ENCODE peak calls at places on chromosomes 11 and 22, in ten cellular contexts. One of them, this sample, is unnamed.

GRCh38 chr11:645536-645935 is 8.5 kb downstream of the DRD4 start:
- DNase-seq in A549: no peak
- DNase-seq in HepG2: no peak
- DNase-seq in sigmoid colon: no peak
- DNase-seq in tibial nerve: no peak
- DNase-seq in stomach: no peak
- DNase-seq in suprapubic skin: no peak
- DNase-seq in ovary: no peak
- DNase-seq in transverse colon: no peak
- DNase-seq in K562: no peak
- DNase-seq in this sample: no peak

GRCh38 chr11:10930224-10930960 is 72.5 kb upstream of the ZBED5 start:
- DNase-seq in A549: no peak
- DNase-seq in HepG2: no peak
- DNase-seq in sigmoid colon: no peak
- DNase-seq in tibial nerve: no peak
- DNase-seq in stomach: no peak
- DNase-seq in suprapubic skin: no peak
- DNase-seq in ovary: no peak
- DNase-seq in transverse colon: peak
- DNase-seq in K562: no peak
- DNase-seq in this sample: no peak

GRCh38 chr22:19174106-19175025 is 4.2 kb downstream of the SLC25A1 start:
- DNase-seq in A549: no peak
- DNase-seq in HepG2: peak
- DNase-seq in sigmoid colon: peak
- DNase-seq in tibial nerve: peak
- DNase-seq in stomach: no peak
- DNase-seq in suprapubic skin: no peak
- DNase-seq in ovary: no peak
- DNase-seq in transverse colon: no peak
- DNase-seq in K562: no peak
- DNase-seq in this sample: no peak

GRCh38 chr11:91846664-91847063 is 378.0 kb upstream of the FAT3 start:
- DNase-seq in A549: no peak
- DNase-seq in HepG2: no peak
- DNase-seq in sigmoid colon: no peak
- DNase-seq in tibial nerve: no peak
- DNase-seq in stomach: peak
- DNase-seq in suprapubic skin: no peak
- DNase-seq in ovary: no peak
- DNase-seq in transverse colon: no peak
- DNase-seq in K562: no peak
- DNase-seq in this sample: no peak

GRCh38 chr22:49961601-49962011 is 1.0 kb downstream of the PIM3 start:
- DNase-seq in A549: no peak
- DNase-seq in HepG2: no peak
- DNase-seq in sigmoid colon: no peak
- DNase-seq in tibial nerve: no peak
- DNase-seq in stomach: no peak
- DNase-seq in suprapubic skin: peak
- DNase-seq in ovary: no peak
- DNase-seq in transverse colon: no peak
- DNase-seq in K562: no peak
- DNase-seq in this sample: peak

GRCh38 chr22:46511391-46512370 is 25.7 kb downstream of the CELSR1 start:
- DNase-seq in A549: no peak
- DNase-seq in HepG2: no peak
- DNase-seq in sigmoid colon: no peak
- DNase-seq in tibial nerve: no peak
- DNase-seq in stomach: no peak
- DNase-seq in suprapubic skin: no peak
- DNase-seq in ovary: no peak
- DNase-seq in transverse colon: no peak
- DNase-seq in K562: no peak
- DNase-seq in this sample: no peak

GRCh38 chr11:131609317-131609716 is 238.9 kb downstream of the NTM start:
- DNase-seq in A549: no peak
- DNase-seq in HepG2: no peak
- DNase-seq in sigmoid colon: no peak
- DNase-seq in tibial nerve: no peak
- DNase-seq in stomach: no peak
- DNase-seq in suprapubic skin: no peak
- DNase-seq in ovary: no peak
- DNase-seq in transverse colon: no peak
- DNase-seq in K562: no peak
- DNase-seq in this sample: no peak

GRCh38 chr22:47805394-47805935 is 1043.0 kb downstream of the TBC1D22A start:
- DNase-seq in A549: no peak
- DNase-seq in HepG2: no peak
- DNase-seq in sigmoid colon: no peak
- DNase-seq in tibial nerve: no peak
- DNase-seq in stomach: no peak
- DNase-seq in suprapubic skin: peak
- DNase-seq in ovary: no peak
- DNase-seq in transverse colon: no peak
- DNase-seq in K562: no peak
- DNase-seq in this sample: no peak

GRCh38 chr11:128503231-128503991 is 83.9 kb downstream of the ETS1 start:
- DNase-seq in A549: no peak
- DNase-seq in HepG2: no peak
- DNase-seq in sigmoid colon: no peak
- DNase-seq in tibial nerve: no peak
- DNase-seq in stomach: no peak
- DNase-seq in suprapubic skin: no peak
- DNase-seq in ovary: no peak
- DNase-seq in transverse colon: no peak
- DNase-seq in K562: no peak
- DNase-seq in this sample: no peak

GRCh38 chr11:47466201-47466600 is 17.3 kb upstream of the RAPSN start:
- DNase-seq in A549: no peak
- DNase-seq in HepG2: no peak
- DNase-seq in sigmoid colon: no peak
- DNase-seq in tibial nerve: no peak
- DNase-seq in stomach: no peak
- DNase-seq in suprapubic skin: no peak
- DNase-seq in ovary: no peak
- DNase-seq in transverse colon: no peak
- DNase-seq in K562: no peak
- DNase-seq in this sample: no peak

GRCh38 chr11:6259638-6260019 is at the start of gene CCKBR:
- DNase-seq in A549: no peak
- DNase-seq in HepG2: no peak
- DNase-seq in sigmoid colon: peak
- DNase-seq in tibial nerve: no peak
- DNase-seq in stomach: peak
- DNase-seq in suprapubic skin: no peak
- DNase-seq in ovary: no peak
- DNase-seq in transverse colon: peak
- DNase-seq in K562: no peak
- DNase-seq in this sample: peak

GRCh38 chr11:113926273-113927183 is 21.9 kb downstream of the HTR3B start:
- DNase-seq in A549: no peak
- DNase-seq in HepG2: no peak
- DNase-seq in sigmoid colon: no peak
- DNase-seq in tibial nerve: no peak
- DNase-seq in stomach: no peak
- DNase-seq in suprapubic skin: peak
- DNase-seq in ovary: no peak
- DNase-seq in transverse colon: no peak
- DNase-seq in K562: no peak
- DNase-seq in this sample: no peak

GRCh38 chr22:40410272-40410671 is 39.9 kb downstream of the SGSM3 start:
- DNase-seq in A549: no peak
- DNase-seq in HepG2: no peak
- DNase-seq in sigmoid colon: no peak
- DNase-seq in tibial nerve: no peak
- DNase-seq in stomach: peak
- DNase-seq in suprapubic skin: peak
- DNase-seq in ovary: no peak
- DNase-seq in transverse colon: no peak
- DNase-seq in K562: no peak
- DNase-seq in this sample: no peak

GRCh38 chr11:11384829-11385228 is 31.8 kb upstream of the CSNK2A3 start:
- DNase-seq in A549: no peak
- DNase-seq in HepG2: no peak
- DNase-seq in sigmoid colon: no peak
- DNase-seq in tibial nerve: no peak
- DNase-seq in stomach: no peak
- DNase-seq in suprapubic skin: no peak
- DNase-seq in ovary: no peak
- DNase-seq in transverse colon: no peak
- DNase-seq in K562: no peak
- DNase-seq in this sample: no peak

GRCh38 chr11:95792200-95792599 is 1.9 kb downstream of the CEP57 start:
- DNase-seq in A549: no peak
- DNase-seq in HepG2: no peak
- DNase-seq in sigmoid colon: no peak
- DNase-seq in tibial nerve: no peak
- DNase-seq in stomach: no peak
- DNase-seq in suprapubic skin: no peak
- DNase-seq in ovary: no peak
- DNase-seq in transverse colon: no peak
- DNase-seq in K562: no peak
- DNase-seq in this sample: no peak

GRCh38 chr11:108616549-108616948 is 23.0 kb upstream of the EXPH5 start:
- DNase-seq in A549: peak
- DNase-seq in HepG2: peak
- DNase-seq in sigmoid colon: no peak
- DNase-seq in tibial nerve: no peak
- DNase-seq in stomach: no peak
- DNase-seq in suprapubic skin: no peak
- DNase-seq in ovary: no peak
- DNase-seq in transverse colon: no peak
- DNase-seq in K562: no peak
- DNase-seq in this sample: no peak

GRCh38 chr11:118988280-118988679 is 9.7 kb upstream of the CENATAC start:
- DNase-seq in A549: no peak
- DNase-seq in HepG2: no peak
- DNase-seq in sigmoid colon: no peak
- DNase-seq in tibial nerve: no peak
- DNase-seq in stomach: no peak
- DNase-seq in suprapubic skin: no peak
- DNase-seq in ovary: no peak
- DNase-seq in transverse colon: no peak
- DNase-seq in K562: no peak
- DNase-seq in this sample: no peak

GRCh38 chr11:16095756-16096155 is 260.6 kb downstream of the SOX6 start:
- DNase-seq in A549: no peak
- DNase-seq in HepG2: no peak
- DNase-seq in sigmoid colon: no peak
- DNase-seq in tibial nerve: no peak
- DNase-seq in stomach: no peak
- DNase-seq in suprapubic skin: no peak
- DNase-seq in ovary: no peak
- DNase-seq in transverse colon: no peak
- DNase-seq in K562: no peak
- DNase-seq in this sample: no peak

GRCh38 chr11:16098827-16099226 is 257.5 kb downstream of the SOX6 start:
- DNase-seq in A549: no peak
- DNase-seq in HepG2: no peak
- DNase-seq in sigmoid colon: no peak
- DNase-seq in tibial nerve: no peak
- DNase-seq in stomach: no peak
- DNase-seq in suprapubic skin: no peak
- DNase-seq in ovary: no peak
- DNase-seq in transverse colon: no peak
- DNase-seq in K562: no peak
- DNase-seq in this sample: no peak

GRCh38 chr11:16093889-16094653 is 262.3 kb downstream of the SOX6 start:
- DNase-seq in A549: no peak
- DNase-seq in HepG2: peak
- DNase-seq in sigmoid colon: no peak
- DNase-seq in tibial nerve: no peak
- DNase-seq in stomach: no peak
- DNase-seq in suprapubic skin: no peak
- DNase-seq in ovary: no peak
- DNase-seq in transverse colon: no peak
- DNase-seq in K562: peak
- DNase-seq in this sample: no peak

GRCh38 chr11:16097543-16097942 is 258.8 kb downstream of the SOX6 start:
- DNase-seq in A549: no peak
- DNase-seq in HepG2: no peak
- DNase-seq in sigmoid colon: no peak
- DNase-seq in tibial nerve: no peak
- DNase-seq in stomach: no peak
- DNase-seq in suprapubic skin: no peak
- DNase-seq in ovary: no peak
- DNase-seq in transverse colon: peak
- DNase-seq in K562: no peak
- DNase-seq in this sample: no peak

GRCh38 chr11:16096336-16096735 is 260.0 kb downstream of the SOX6 start:
- DNase-seq in A549: no peak
- DNase-seq in HepG2: no peak
- DNase-seq in sigmoid colon: no peak
- DNase-seq in tibial nerve: no peak
- DNase-seq in stomach: no peak
- DNase-seq in suprapubic skin: no peak
- DNase-seq in ovary: no peak
- DNase-seq in transverse colon: no peak
- DNase-seq in K562: no peak
- DNase-seq in this sample: no peak
- TF ChIP-seq EP300 in A549: no peak
- TF ChIP-seq EP300 in HepG2: no peak
- TF ChIP-seq EP300 in sigmoid colon: no peak
- TF ChIP-seq EP300 in tibial nerve: no peak
- TF ChIP-seq EP300 in stomach: no peak
- TF ChIP-seq EP300 in suprapubic skin: no peak
- TF ChIP-seq EP300 in ovary: no peak
- TF ChIP-seq EP300 in transverse colon: no peak
- TF ChIP-seq EP300 in K562: no peak
- TF ChIP-seq EP300 in this sample: no peak

GRCh38 chr22:23184100-23184763 is 3.9 kb downstream of the BCR start:
- DNase-seq in A549: no peak
- DNase-seq in HepG2: no peak
- DNase-seq in sigmoid colon: no peak
- DNase-seq in tibial nerve: no peak
- DNase-seq in stomach: no peak
- DNase-seq in suprapubic skin: no peak
- DNase-seq in ovary: no peak
- DNase-seq in transverse colon: no peak
- DNase-seq in K562: peak
- DNase-seq in this sample: no peak
- H3K4me3 ChIP-seq in A549: no peak
- H3K4me3 ChIP-seq in HepG2: peak
- H3K4me3 ChIP-seq in sigmoid colon: peak
- H3K4me3 ChIP-seq in tibial nerve: no peak
- H3K4me3 ChIP-seq in stomach: no peak
- H3K4me3 ChIP-seq in suprapubic skin: peak
- H3K4me3 ChIP-seq in ovary: no peak
- H3K4me3 ChIP-seq in transverse colon: no peak
- H3K4me3 ChIP-seq in K562: no peak
- H3K4me3 ChIP-seq in this sample: peak

GRCh38 chr11:65274734-65275682 is 13.2 kb downstream of the POLA2 start:
- DNase-seq in A549: peak
- DNase-seq in HepG2: peak
- DNase-seq in sigmoid colon: peak
- DNase-seq in tibial nerve: peak
- DNase-seq in stomach: peak
- DNase-seq in suprapubic skin: no peak
- DNase-seq in ovary: peak
- DNase-seq in transverse colon: peak
- DNase-seq in K562: peak
- DNase-seq in this sample: no peak
- TF ChIP-seq EP300 in A549: no peak
- TF ChIP-seq EP300 in HepG2: no peak
- TF ChIP-seq EP300 in sigmoid colon: no peak
- TF ChIP-seq EP300 in tibial nerve: peak
- TF ChIP-seq EP300 in stomach: no peak
- TF ChIP-seq EP300 in suprapubic skin: no peak
- TF ChIP-seq EP300 in ovary: no peak
- TF ChIP-seq EP300 in transverse colon: no peak
- TF ChIP-seq EP300 in K562: peak
- TF ChIP-seq EP300 in this sample: no peak

GRCh38 chr22:35397095-35397904 is 2.6 kb upstream of the MCM5 start:
- DNase-seq in A549: no peak
- DNase-seq in HepG2: peak
- DNase-seq in sigmoid colon: no peak
- DNase-seq in tibial nerve: no peak
- DNase-seq in stomach: no peak
- DNase-seq in suprapubic skin: no peak
- DNase-seq in ovary: peak
- DNase-seq in transverse colon: no peak
- DNase-seq in K562: no peak
- DNase-seq in this sample: no peak
- H3K4me3 ChIP-seq in A549: no peak
- H3K4me3 ChIP-seq in HepG2: peak
- H3K4me3 ChIP-seq in sigmoid colon: no peak
- H3K4me3 ChIP-seq in tibial nerve: no peak
- H3K4me3 ChIP-seq in stomach: no peak
- H3K4me3 ChIP-seq in suprapubic skin: no peak
- H3K4me3 ChIP-seq in ovary: no peak
- H3K4me3 ChIP-seq in transverse colon: no peak
- H3K4me3 ChIP-seq in K562: no peak
- H3K4me3 ChIP-seq in this sample: no peak

This sample was measured in upper lobe of left lung.